ENCODE peak calls at places on chromosomes 16 and 17, in five cellular contexts. One of them, this sample, is unnamed.

GRCh38 chr16:11042205-11042604 is 97.8 kb downstream of the CLEC16A start:
- DNase-seq in Peyer's patch: no peak
- DNase-seq in activated naive CD8-positive, alpha-beta T cell treated with anti-CD3 and anti-CD28 coated beads for 36 hours: no peak
- DNase-seq in SJSA1: no peak
- DNase-seq in germinal center: no peak
- DNase-seq in this sample: no peak

GRCh38 chr17:44414394-44415155 is 25.1 kb upstream of the ITGA2B start:
- DNase-seq in Peyer's patch: no peak
- DNase-seq in activated naive CD8-positive, alpha-beta T cell treated with anti-CD3 and anti-CD28 coated beads for 36 hours: no peak
- DNase-seq in SJSA1: no peak
- DNase-seq in germinal center: no peak
- DNase-seq in this sample: no peak

GRCh38 chr17:81723651-81724209 is 11.6 kb downstream of the SLC25A10 start:
- DNase-seq in Peyer's patch: no peak
- DNase-seq in activated naive CD8-positive, alpha-beta T cell treated with anti-CD3 and anti-CD28 coated beads for 36 hours: no peak
- DNase-seq in SJSA1: no peak
- DNase-seq in germinal center: no peak
- DNase-seq in this sample: no peak

GRCh38 chr16:10181196-10182162 is 749 bp downstream of the GRIN2A start:
- DNase-seq in Peyer's patch: peak; percentile 75
- DNase-seq in activated naive CD8-positive, alpha-beta T cell treated with anti-CD3 and anti-CD28 coated beads for 36 hours: peak; percentile 52
- DNase-seq in SJSA1: no peak
- DNase-seq in germinal center: peak; percentile 72
- DNase-seq in this sample: peak; percentile 67

GRCh38 chr17:75614006-75614405 is 19.2 kb upstream of the SMIM5 start:
- DNase-seq in Peyer's patch: no peak
- DNase-seq in activated naive CD8-positive, alpha-beta T cell treated with anti-CD3 and anti-CD28 coated beads for 36 hours: no peak
- DNase-seq in SJSA1: no peak
- DNase-seq in germinal center: no peak
- DNase-seq in this sample: no peak

GRCh38 chr16:54817432-54817831 is 113.2 kb upstream of the IRX5 start:
- DNase-seq in Peyer's patch: no peak
- DNase-seq in activated naive CD8-positive, alpha-beta T cell treated with anti-CD3 and anti-CD28 coated beads for 36 hours: no peak
- DNase-seq in SJSA1: no peak
- DNase-seq in germinal center: no peak
- DNase-seq in this sample: no peak

GRCh38 chr16:4693956-4694663 is 748 bp downstream of the NUDT16L1 start:
- DNase-seq in Peyer's patch: peak; percentile 75
- DNase-seq in activated naive CD8-positive, alpha-beta T cell treated with anti-CD3 and anti-CD28 coated beads for 36 hours: peak; percentile 41
- DNase-seq in SJSA1: peak; percentile 46
- DNase-seq in germinal center: peak; percentile 79
- DNase-seq in this sample: peak; percentile 68

GRCh38 chr17:49585422-49586027 is 9.9 kb downstream of the NXPH3 start:
- DNase-seq in Peyer's patch: no peak
- DNase-seq in activated naive CD8-positive, alpha-beta T cell treated with anti-CD3 and anti-CD28 coated beads for 36 hours: no peak
- DNase-seq in SJSA1: no peak
- DNase-seq in germinal center: no peak
- DNase-seq in this sample: no peak

GRCh38 chr16:3908951-3909437 is 28.5 kb upstream of the CREBBP start:
- DNase-seq in Peyer's patch: no peak
- DNase-seq in activated naive CD8-positive, alpha-beta T cell treated with anti-CD3 and anti-CD28 coated beads for 36 hours: no peak
- DNase-seq in SJSA1: no peak
- DNase-seq in germinal center: no peak
- DNase-seq in this sample: no peak

GRCh38 chr16:74071996-74072559 is 224.5 kb upstream of the PSMD7 start:
- DNase-seq in Peyer's patch: no peak
- DNase-seq in activated naive CD8-positive, alpha-beta T cell treated with anti-CD3 and anti-CD28 coated beads for 36 hours: no peak
- DNase-seq in SJSA1: no peak
- DNase-seq in germinal center: no peak
- DNase-seq in this sample: no peak

GRCh38 chr16:77434365-77435239 is at the start of gene ADAMTS18:
- DNase-seq in Peyer's patch: no peak
- DNase-seq in activated naive CD8-positive, alpha-beta T cell treated with anti-CD3 and anti-CD28 coated beads for 36 hours: peak; percentile 3
- DNase-seq in SJSA1: no peak
- DNase-seq in germinal center: no peak
- DNase-seq in this sample: no peak

GRCh38 chr16:53282975-53283946 is 151.0 kb upstream of the RBL2 start:
- DNase-seq in Peyer's patch: no peak
- DNase-seq in activated naive CD8-positive, alpha-beta T cell treated with anti-CD3 and anti-CD28 coated beads for 36 hours: no peak
- DNase-seq in SJSA1: no peak
- DNase-seq in germinal center: peak; percentile 9
- DNase-seq in this sample: no peak

GRCh38 chr16:13940397-13940933 is 20.5 kb downstream of the ERCC4 start:
- DNase-seq in Peyer's patch: no peak
- DNase-seq in activated naive CD8-positive, alpha-beta T cell treated with anti-CD3 and anti-CD28 coated beads for 36 hours: no peak
- DNase-seq in SJSA1: no peak
- DNase-seq in germinal center: no peak
- DNase-seq in this sample: peak; percentile 64

GRCh38 chr16:65111306-65111705 is 10.6 kb downstream of the CDH11 start:
- DNase-seq in Peyer's patch: no peak
- DNase-seq in activated naive CD8-positive, alpha-beta T cell treated with anti-CD3 and anti-CD28 coated beads for 36 hours: no peak
- DNase-seq in SJSA1: no peak
- DNase-seq in germinal center: no peak
- DNase-seq in this sample: no peak